ENCODE peak calls at places on chromosomes 16 and 17, in four cellular contexts. One of them, this sample, is unnamed.

GRCh38 chr16:66265556-66266133 is 100.8 kb upstream of the CDH5 start:
- DNase-seq in GM12878: no peak
- DNase-seq in H1: no peak
- DNase-seq in HepG2: no peak
- DNase-seq in this sample: no peak

GRCh38 chr17:45043268-45043681 is 8.2 kb downstream of the DCAKD start:
- DNase-seq in H1: no peak
- DNase-seq in GM12878: no peak
- DNase-seq in HepG2: no peak
- DNase-seq in this sample: no peak

GRCh38 chr17:43917348-43918025 is 10.2 kb upstream of the MPP2 start:
- DNase-seq in GM12878: no peak
- DNase-seq in H1: peak
- DNase-seq in HepG2: no peak
- DNase-seq in this sample: no peak

GRCh38 chr16:1345087-1345486 is 6.6 kb downstream of the TSR3 start:
- DNase-seq in GM12878: no peak
- DNase-seq in HepG2: no peak
- DNase-seq in H1: no peak
- DNase-seq in this sample: no peak

GRCh38 chr17:19341211-19341631 is 21.3 kb downstream of the B9D1 start:
- DNase-seq in HepG2: no peak
- DNase-seq in H1: no peak
- DNase-seq in GM12878: no peak
- DNase-seq in this sample: no peak

GRCh38 chr16:2520784-2521577 is 810 bp downstream of the AMDHD2 start:
- DNase-seq in H1: no peak
- DNase-seq in HepG2: peak
- DNase-seq in GM12878: no peak
- DNase-seq in this sample: no peak

GRCh38 chr17:41917192-41917591 is 1.6 kb downstream of the ACLY start:
- DNase-seq in H1: no peak
- DNase-seq in GM12878: no peak
- DNase-seq in HepG2: peak
- DNase-seq in this sample: no peak

GRCh38 chr16:82639666-82640336 is 13.0 kb downstream of the CDH13 start:
- DNase-seq in GM12878: no peak
- DNase-seq in HepG2: peak
- DNase-seq in H1: peak
- DNase-seq in this sample: no peak

GRCh38 chr16:12535535-12536411 is 267.9 kb downstream of the CPPED1 start:
- DNase-seq in HepG2: peak
- DNase-seq in GM12878: peak
- DNase-seq in H1: peak
- DNase-seq in this sample: peak

GRCh38 chr16:78697426-78697825 is 598.0 kb downstream of the WWOX start:
- DNase-seq in GM12878: no peak
- DNase-seq in HepG2: no peak
- DNase-seq in H1: no peak
- DNase-seq in this sample: no peak

GRCh38 chr16:55876854-55877253 is 1.7 kb upstream of the CES5A start:
- DNase-seq in HepG2: no peak
- DNase-seq in GM12878: no peak
- DNase-seq in H1: no peak
- DNase-seq in this sample: peak

GRCh38 chr17:7046127-7046724 is 2.3 kb upstream of the SLC16A11 start:
- DNase-seq in H1: peak
- DNase-seq in GM12878: no peak
- DNase-seq in HepG2: peak
- DNase-seq in this sample: no peak

GRCh38 chr16:48231675-48232214 is 12.4 kb upstream of the LONP2 start:
- DNase-seq in H1: peak
- DNase-seq in GM12878: no peak
- DNase-seq in HepG2: peak
- DNase-seq in this sample: peak

GRCh38 chr16:11225677-11226549 is 30.1 kb downstream of the SOCS1 start:
- DNase-seq in H1: no peak
- DNase-seq in HepG2: no peak
- DNase-seq in GM12878: no peak
- DNase-seq in this sample: no peak

GRCh38 chr17:59963738-59964454 is 644 bp downstream of the RNFT1 start:
- DNase-seq in HepG2: peak
- DNase-seq in GM12878: no peak
- DNase-seq in H1: peak
- DNase-seq in this sample: no peak

GRCh38 chr17:66953661-66954060 is 10.8 kb upstream of the CACNG4 start:
- DNase-seq in H1: no peak
- DNase-seq in HepG2: no peak
- DNase-seq in GM12878: no peak
- DNase-seq in this sample: no peak

GRCh38 chr17:79997004-79997673 is 38.5 kb downstream of the TBC1D16 start:
- DNase-seq in H1: no peak
- DNase-seq in GM12878: peak
- DNase-seq in HepG2: no peak
- DNase-seq in this sample: no peak

GRCh38 chr17:63116967-63117366 is 150.9 kb downstream of the TANC2 start:
- DNase-seq in GM12878: no peak
- DNase-seq in HepG2: no peak
- DNase-seq in H1: no peak
- DNase-seq in this sample: no peak

GRCh38 chr17:44777394-44778348 is 18.9 kb downstream of the ADAM11 start:
- DNase-seq in GM12878: no peak
- DNase-seq in H1: no peak
- DNase-seq in HepG2: no peak
- DNase-seq in this sample: no peak

GRCh38 chr16:68642047-68642435 is 3.1 kb upstream of the CDH3 start:
- DNase-seq in GM12878: no peak
- DNase-seq in H1: no peak
- DNase-seq in HepG2: no peak
- DNase-seq in this sample: no peak

GRCh38 chr17:27616414-27616813 is 14.6 kb upstream of the LGALS9 start:
- DNase-seq in H1: no peak
- DNase-seq in GM12878: no peak
- DNase-seq in HepG2: no peak
- DNase-seq in this sample: no peak

GRCh38 chr17:79617740-79618382 is 7.0 kb upstream of the RBFOX3 start:
- DNase-seq in GM12878: no peak
- DNase-seq in HepG2: no peak
- DNase-seq in H1: no peak
- DNase-seq in this sample: no peak

GRCh38 chr16:20064931-20065330 is 8.8 kb downstream of the GPR139 start:
- DNase-seq in GM12878: no peak
- DNase-seq in HepG2: no peak
- DNase-seq in H1: no peak
- DNase-seq in this sample: no peak

GRCh38 chr17:40309031-40309937 is at the start of gene RARA:
- DNase-seq in HepG2: peak
- DNase-seq in H1: peak
- DNase-seq in GM12878: no peak
- DNase-seq in this sample: no peak

GRCh38 chr16:48117217-48118105 is 38.3 kb downstream of the ABCC12 start:
- DNase-seq in HepG2: peak
- DNase-seq in H1: peak
- DNase-seq in GM12878: no peak
- DNase-seq in this sample: peak

GRCh38 chr17:57236686-57237299 is 19.5 kb upstream of the MSI2 start:
- DNase-seq in H1: no peak
- DNase-seq in GM12878: no peak
- DNase-seq in HepG2: no peak
- DNase-seq in this sample: no peak

DNA sequence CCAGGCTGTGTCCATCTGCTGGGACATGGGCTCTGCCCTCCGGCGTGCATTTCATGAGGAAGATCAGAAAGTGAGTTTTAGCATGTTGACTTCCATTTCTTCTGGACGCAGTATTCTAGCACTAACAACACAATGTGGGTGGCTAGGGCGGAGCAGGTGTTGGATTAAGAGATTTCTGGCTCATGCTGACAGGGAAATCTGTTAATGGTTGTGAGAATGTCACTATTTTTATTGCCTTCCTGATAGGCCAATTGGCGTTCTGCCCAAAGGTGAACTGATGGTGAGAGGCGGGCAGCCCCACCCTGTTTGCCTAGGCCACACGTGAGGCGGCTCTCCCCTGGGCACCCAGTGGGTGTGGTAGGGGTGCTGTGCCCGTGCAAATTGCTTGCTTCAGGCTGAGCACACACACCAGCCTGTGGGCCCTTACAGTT is 30.8 kb downstream of the PGS1 start:
- DNase-seq in H1: no peak
- DNase-seq in GM12878: no peak
- DNase-seq in HepG2: no peak
- DNase-seq in this sample: no peak
- H3K9ac ChIP-seq in H1: no peak
- H3K9ac ChIP-seq in GM12878: no peak
- H3K9ac ChIP-seq in HepG2: no peak
- H3K9ac ChIP-seq in this sample: no peak

GRCh38 chr17:68886401-68886800 is 68.8 kb downstream of the ABCA8 start:
- DNase-seq in GM12878: no peak
- DNase-seq in HepG2: no peak
- DNase-seq in H1: no peak
- DNase-seq in this sample: no peak

DNA sequence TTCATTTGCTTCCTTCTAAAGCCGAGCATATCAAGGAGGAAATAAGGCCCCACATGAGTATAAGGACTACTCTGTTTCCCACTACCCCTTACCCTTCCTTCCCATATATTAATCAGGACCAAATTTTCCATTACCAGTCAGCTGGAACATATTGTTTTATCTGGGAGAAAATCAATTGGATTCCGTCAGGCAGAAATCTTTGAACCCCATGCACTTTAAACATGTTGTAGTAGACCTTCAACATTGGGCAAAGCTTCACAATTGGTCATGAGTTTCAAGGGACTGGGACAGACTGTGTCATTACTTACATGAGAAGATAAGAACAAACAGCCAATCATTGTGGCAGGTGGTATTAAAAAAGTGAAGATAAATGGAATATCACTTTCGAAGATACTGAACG is 70.3 kb downstream of the ABCA8 start:
- DNase-seq in GM12878: no peak
- DNase-seq in H1: no peak
- DNase-seq in HepG2: no peak
- DNase-seq in this sample: no peak
- TF ChIP-seq SUZ12 in GM12878: no peak
- TF ChIP-seq SUZ12 in H1: no peak
- TF ChIP-seq SUZ12 in HepG2: no peak
- TF ChIP-seq SUZ12 in this sample: no peak

DNA sequence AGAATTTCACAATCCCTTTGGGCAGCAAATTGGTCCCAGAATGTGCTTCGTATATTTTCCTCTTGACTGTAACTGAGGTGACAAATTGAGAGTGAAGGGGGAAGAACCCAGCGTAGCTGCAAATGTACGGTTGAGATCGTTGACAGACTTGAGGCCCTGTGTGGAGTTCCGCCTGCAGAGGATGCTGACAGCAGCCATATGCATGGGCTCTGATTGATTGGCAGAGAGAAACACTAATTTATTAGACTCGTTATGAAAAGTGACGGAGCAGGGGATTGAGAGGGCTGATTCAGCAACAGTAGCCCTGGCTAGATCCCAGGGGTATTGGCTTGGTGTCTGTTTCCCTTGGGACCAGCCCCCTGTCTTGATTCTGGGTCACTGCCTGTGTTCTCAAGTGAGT is 930.1 kb upstream of the EEF2KMT start:
- DNase-seq in GM12878: no peak
- DNase-seq in H1: no peak
- DNase-seq in HepG2: no peak
- DNase-seq in this sample: no peak
- H3K9ac ChIP-seq in GM12878: no peak
- H3K9ac ChIP-seq in H1: no peak
- H3K9ac ChIP-seq in HepG2: no peak
- H3K9ac ChIP-seq in this sample: no peak

GRCh38 chr17:8119575-8120519 is 1.5 kb upstream of the ALOXE3 start:
- DNase-seq in GM12878: peak
- DNase-seq in H1: peak
- DNase-seq in HepG2: peak
- DNase-seq in this sample: peak

GRCh38 chr17:8120520-8121443 is 2.5 kb upstream of the ALOXE3 start:
- DNase-seq in HepG2: no peak
- DNase-seq in H1: peak
- DNase-seq in GM12878: peak
- DNase-seq in this sample: no peak

GRCh38 chr17:8122923-8123694 is 797 bp downstream of the HES7 start:
- DNase-seq in GM12878: no peak
- DNase-seq in HepG2: no peak
- DNase-seq in H1: peak
- DNase-seq in this sample: no peak

GRCh38 chr17:8122391-8122922 is 1.4 kb downstream of the HES7 start:
- DNase-seq in H1: peak
- DNase-seq in GM12878: no peak
- DNase-seq in HepG2: no peak
- DNase-seq in this sample: no peak

DNA sequence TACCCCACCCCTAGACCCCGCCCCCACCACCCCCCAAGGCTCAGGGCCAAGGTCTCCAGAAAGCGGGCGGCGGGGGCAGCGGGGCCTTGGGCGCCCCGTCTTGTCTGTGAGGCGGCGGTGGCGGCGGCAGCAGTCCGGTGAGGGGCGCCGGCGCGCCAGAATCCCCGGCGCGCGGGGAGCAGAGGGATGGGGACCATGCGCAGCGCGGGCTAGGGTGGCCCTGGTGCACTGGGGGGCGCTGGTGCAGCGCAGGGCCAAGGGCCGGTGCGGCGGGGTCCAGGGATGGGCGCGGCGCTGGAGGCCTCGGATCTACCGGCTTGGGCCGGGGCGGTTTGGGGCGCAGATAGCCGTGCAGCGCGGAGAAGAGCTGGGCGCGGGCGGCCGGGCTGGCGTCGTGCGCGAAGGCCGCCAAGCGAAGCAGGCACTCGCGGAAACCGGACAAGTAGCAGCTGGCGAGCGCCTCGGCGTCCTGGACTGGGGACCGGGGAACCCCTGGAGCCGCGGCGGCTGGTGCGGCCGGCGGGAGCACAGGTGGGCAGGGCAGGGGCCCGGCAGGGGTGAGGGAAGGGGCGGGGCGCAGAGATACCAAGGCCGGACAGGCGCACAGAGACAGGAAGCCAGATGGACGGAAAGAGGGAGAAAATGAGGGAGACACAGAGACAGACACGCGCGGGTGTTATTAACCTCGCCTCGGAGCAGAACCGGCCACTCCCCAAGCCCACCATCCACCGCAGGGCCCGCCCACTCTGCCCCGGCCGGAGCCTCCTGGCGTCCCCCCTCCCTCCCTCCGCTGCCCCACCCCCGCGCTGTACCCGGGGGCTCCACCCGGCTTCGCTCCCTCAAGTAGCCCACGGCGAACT is 2.1 kb downstream of the HES7 start:
- DNase-seq in HepG2: no peak
- DNase-seq in H1: peak
- DNase-seq in GM12878: no peak
- DNase-seq in this sample: no peak
- TF ChIP-seq SUZ12 in HepG2: no peak
- TF ChIP-seq SUZ12 in H1: no peak
- TF ChIP-seq SUZ12 in GM12878: no peak
- TF ChIP-seq SUZ12 in this sample: no peak

GRCh38 chr17:1050996-1051925 is 54.3 kb downstream of the TIMM22 start:
- DNase-seq in GM12878: no peak
- DNase-seq in HepG2: no peak
- DNase-seq in H1: no peak
- DNase-seq in this sample: no peak
- H3K9ac ChIP-seq in GM12878: no peak
- H3K9ac ChIP-seq in HepG2: no peak
- H3K9ac ChIP-seq in H1: no peak
- H3K9ac ChIP-seq in this sample: no peak

GRCh38 chr16:15856217-15856616 is 611 bp downstream of the MYH11 start:
- DNase-seq in H1: no peak
- DNase-seq in HepG2: no peak
- DNase-seq in GM12878: no peak
- DNase-seq in this sample: no peak
- TF ChIP-seq SUZ12 in H1: no peak
- TF ChIP-seq SUZ12 in HepG2: no peak
- TF ChIP-seq SUZ12 in GM12878: no peak
- TF ChIP-seq SUZ12 in this sample: no peak